ENCODE peak calls at places on chromosomes 12 and 14, in seven cellular contexts. Q, P, G, I, O, V and E are unnamed samples. For H3K4me1, the result is how much of the 10 kb centered on the place peaks cover.

GRCh38 chr12:122079038-122079531 is 529 bp downstream of the MLXIP start:
- DNase-seq in Q (no peak), P (no peak), G (no peak), I (no peak), O (peak), V (no peak), E (peak)

GRCh38 chr12:728781-729180 is 23.6 kb upstream of the WNK1 start:
- DNase-seq in Q (no peak), P (no peak), G (no peak), I (no peak), O (no peak), V (no peak), E (no peak)

GRCh38 chr14:100203962-100204834 is 34.7 kb upstream of the YY1 start:
- DNase-seq in Q (no peak), P (no peak), G (no peak), I (no peak), O (no peak), V (no peak), E (no peak)

GRCh38 chr14:30869525-30870150 is 4.7 kb upstream of the COCH start:
- DNase-seq in Q (no peak), P (no peak), G (no peak), I (no peak), O (no peak), V (no peak), E (no peak)

GRCh38 chr12:9328065-9328464 is 119.9 kb upstream of the PZP start:
- DNase-seq in Q (no peak), P (no peak), G (no peak), I (no peak), O (no peak), V (no peak), E (no peak)

GRCh38 chr12:39510001-39510400 is 67.1 kb upstream of the KIF21A start:
- DNase-seq in Q (no peak), P (no peak), G (no peak), I (no peak), O (no peak), V (no peak), E (peak)

GRCh38 chr12:49233842-49234526 is 30.9 kb upstream of the TUBA1C start:
- DNase-seq in Q (no peak), P (no peak), G (no peak), I (peak), O (peak), V (no peak), E (peak)

GRCh38 chr12:94994312-94994711 is 9.2 kb downstream of the NDUFA12 start:
- DNase-seq in Q (no peak), P (peak), G (no peak), I (no peak), O (no peak), V (no peak), E (no peak)

GRCh38 chr12:13179159-13180074 is 17.1 kb upstream of the EMP1 start:
- DNase-seq in Q (peak), P (no peak), G (no peak), I (peak), O (peak), V (peak), E (peak)

GRCh38 chr12:104060791-104061190 is 3.5 kb upstream of the HCFC2 start:
- DNase-seq in Q (no peak), P (no peak), G (no peak), I (no peak), O (no peak), V (no peak), E (no peak)

GRCh38 chr12:31118347-31118830 is 44.7 kb downstream of the DDX11 start:
- DNase-seq in Q (no peak), P (no peak), G (no peak), I (peak), O (peak), V (no peak), E (no peak)

GRCh38 chr14:96902004-96902403 is 104.8 kb downstream of the VRK1 start:
- DNase-seq in Q (no peak), P (no peak), G (no peak), I (no peak), O (no peak), V (no peak), E (no peak)

GRCh38 chr12:118061011-118061875 is at the start of gene WSB2:
- DNase-seq in Q (peak), P (no peak), G (no peak), I (peak), O (peak), V (peak), E (peak)

GRCh38 chr12:11755311-11755930 is 105.9 kb downstream of the ETV6 start:
- DNase-seq in Q (no peak), P (no peak), G (no peak), I (no peak), O (no peak), V (no peak), E (no peak)

GRCh38 chr12:65121049-65121955 is at the start of gene WIF1:
- DNase-seq in Q (no peak), P (no peak), G (peak), I (peak), O (peak), V (peak), E (peak)

GRCh38 chr12:113161415-113162016 is 12.0 kb downstream of the CFAP73 start:
- DNase-seq in Q (no peak), P (peak), G (peak), I (no peak), O (no peak), V (no peak), E (no peak)

GRCh38 chr12:108479364-108480070 is 35.6 kb upstream of the FICD start:
- DNase-seq in Q (no peak), P (no peak), G (no peak), I (no peak), O (no peak), V (no peak), E (no peak)

GRCh38 chr12:68259318-68259940 is 6.0 kb upstream of the IL22 start:
- DNase-seq in Q (no peak), P (no peak), G (no peak), I (no peak), O (no peak), V (no peak), E (no peak)

GRCh38 chr14:95255487-95255886 is 64.2 kb downstream of the CLMN start:
- DNase-seq in Q (peak), P (peak), G (peak), I (no peak), O (no peak), V (peak), E (no peak)

GRCh38 chr12:100955139-100955538 is 160.6 kb downstream of the ANO4 start:
- DNase-seq in Q (no peak), P (no peak), G (no peak), I (no peak), O (no peak), V (no peak), E (no peak)

GRCh38 chr12:111384596-111384995 is 15.7 kb upstream of the PHETA1 start:
- DNase-seq in Q (no peak), P (no peak), G (no peak), I (no peak), O (no peak), V (no peak), E (no peak)

GRCh38 chr12:46609281-46609623 is 216.5 kb downstream of the SLC38A4 start:
- DNase-seq in Q (no peak), P (no peak), G (no peak), I (no peak), O (no peak), V (no peak), E (no peak)

GRCh38 chr14:77026930-77027537 is 1.5 kb downstream of the IRF2BPL start:
- DNase-seq in Q (peak), P (no peak), G (no peak), I (peak), O (peak), V (no peak), E (peak)

GRCh38 chr14:105056303-105056831 is 8.9 kb downstream of the GPR132 start:
- DNase-seq in Q (no peak), P (no peak), G (no peak), I (peak), O (peak), V (no peak), E (no peak)
- TF ChIP-seq POLR2AphosphoS5 in Q (no peak), P (no peak), G (no peak), I (no peak), O (no peak), V (no peak), E (no peak)

GRCh38 chr14:69997849-69998248 is 118.6 kb downstream of the SMOC1 start:
- DNase-seq in Q (no peak), P (no peak), G (no peak), I (no peak), O (no peak), V (peak), E (no peak)

GRCh38 chr14:70000601-70001000 is 121.4 kb downstream of the SMOC1 start:
- DNase-seq in Q (no peak), P (no peak), G (no peak), I (no peak), O (no peak), V (no peak), E (no peak)

GRCh38 chr14:70002589-70003240 is 123.5 kb downstream of the SMOC1 start:
- DNase-seq in Q (no peak), P (no peak), G (no peak), I (no peak), O (no peak), V (no peak), E (no peak)

GRCh38 chr14:69996197-69996596 is 117.0 kb downstream of the SMOC1 start:
- DNase-seq in Q (no peak), P (no peak), G (no peak), I (no peak), O (no peak), V (no peak), E (no peak)

GRCh38 chr14:69999246-69999645 is 120.0 kb downstream of the SMOC1 start:
- DNase-seq in Q (no peak), P (no peak), G (no peak), I (no peak), O (no peak), V (peak), E (no peak)
- H3K4me1 ChIP-seq in Q (under half), P (under half), G (under half), I (under half), O (under half), V (under half), E (under half)

GRCh38 chr12:69738351-69739286 is at the start of gene RAB3IP:
- DNase-seq in Q (peak), P (peak), G (peak), I (peak), O (peak), V (peak), E (peak)
- TF ChIP-seq POLR2A in Q (no peak), P (no peak), G (peak), I (no peak), O (no peak), V (no peak), E (no peak)

GRCh38 chr14:73755434-73756014 is 41.3 kb upstream of the PNMA1 start:
- DNase-seq in Q (no peak), P (no peak), G (no peak), I (no peak), O (peak), V (no peak), E (peak)
- TF ChIP-seq POLR2AphosphoS5 in Q (peak), P (no peak), G (no peak), I (no peak), O (no peak), V (no peak), E (peak)

GRCh38 chr12:47885012-47885501 is 19.7 kb downstream of the VDR start:
- DNase-seq in Q (no peak), P (no peak), G (no peak), I (no peak), O (no peak), V (no peak), E (no peak)

GRCh38 chr12:47883663-47884195 is 21.1 kb downstream of the VDR start:
- DNase-seq in Q (no peak), P (no peak), G (no peak), I (no peak), O (no peak), V (no peak), E (no peak)

GRCh38 chr12:47884501-47884900 is 20.3 kb downstream of the VDR start:
- DNase-seq in Q (no peak), P (no peak), G (no peak), I (no peak), O (no peak), V (no peak), E (no peak)

GRCh38 chr12:47886471-47887240 is 18.1 kb downstream of the VDR start:
- DNase-seq in Q (no peak), P (no peak), G (no peak), I (no peak), O (no peak), V (no peak), E (no peak)

GRCh38 chr12:47885566-47885965 is 19.2 kb downstream of the VDR start:
- DNase-seq in Q (no peak), P (no peak), G (no peak), I (no peak), O (no peak), V (peak), E (no peak)
- H3K4me1 ChIP-seq in Q (half or more), P (under half), G (under half), I (under half), O (under half), V (under half), E (under half)

GRCh38 chr12:124388679-124389536 is 94.0 kb downstream of the RFLNA start:
- DNase-seq in Q (peak), P (no peak), G (no peak), I (peak), O (peak), V (peak), E (peak)
- TF ChIP-seq POLR2A in Q (peak), P (no peak), G (no peak), I (no peak), O (no peak), V (no peak), E (peak)

GRCh38 chr12:119780786-119781434 is 96.2 kb downstream of the CIT start:
- DNase-seq in Q (no peak), P (peak), G (no peak), I (no peak), O (no peak), V (no peak), E (no peak)
- TF ChIP-seq POLR2AphosphoS5 in Q (no peak), P (no peak), G (no peak), I (no peak), O (no peak), V (no peak), E (no peak)

GRCh38 chr12:6334359-6334758 is 7.5 kb downstream of the TNFRSF1A start:
- DNase-seq in Q (no peak), P (no peak), G (no peak), I (no peak), O (no peak), V (no peak), E (no peak)

GRCh38 chr12:6333566-6333965 is 8.3 kb downstream of the TNFRSF1A start:
- DNase-seq in Q (no peak), P (no peak), G (no peak), I (no peak), O (peak), V (no peak), E (no peak)

GRCh38 chr12:6335451-6336078 is 6.3 kb downstream of the TNFRSF1A start:
- DNase-seq in Q (no peak), P (no peak), G (no peak), I (peak), O (peak), V (peak), E (peak)

GRCh38 chr12:6336079-6336858 is 5.6 kb downstream of the TNFRSF1A start:
- DNase-seq in Q (peak), P (peak), G (peak), I (peak), O (peak), V (peak), E (peak)

GRCh38 chr12:6334940-6335450 is 6.9 kb downstream of the TNFRSF1A start:
- DNase-seq in Q (no peak), P (no peak), G (no peak), I (no peak), O (peak), V (no peak), E (no peak)
- H3K4me1 ChIP-seq in Q (half or more), P (half or more), G (under half), I (half or more), O (half or more), V (under half), E (half or more)

GRCh38 chr14:55071870-55072640 is 20.6 kb downstream of the MAPK1IP1L start:
- DNase-seq in Q (no peak), P (no peak), G (no peak), I (no peak), O (no peak), V (peak), E (no peak)
- TF ChIP-seq POLR2A in Q (no peak), P (no peak), G (no peak), I (no peak), O (no peak), V (no peak), E (no peak)

DNA sequence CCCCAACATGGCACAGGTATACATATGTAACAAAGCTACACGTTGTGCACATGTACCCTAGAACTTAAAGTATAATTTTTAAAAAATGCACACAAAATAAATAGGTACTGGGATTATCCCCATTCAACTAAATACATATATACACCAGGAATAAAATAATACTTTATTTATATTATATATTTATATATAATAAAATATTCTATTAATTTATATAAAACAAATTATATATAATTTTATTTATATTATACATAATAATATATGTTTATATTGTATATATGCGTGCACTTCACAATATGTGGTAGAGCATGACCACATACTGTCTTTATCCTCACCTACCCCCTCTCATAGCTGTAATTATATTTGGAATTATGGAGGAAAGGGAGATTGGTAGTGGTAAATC is 119.1 kb upstream of the TMEM260 start:
- DNase-seq in Q (no peak), P (no peak), G (no peak), I (no peak), O (no peak), V (no peak), E (no peak)
- TF ChIP-seq POLR2AphosphoS5 in Q (no peak), P (no peak), G (no peak), I (no peak), O (no peak), V (no peak), E (no peak)